ENCODE peak calls at places on chromosomes 7 and 10, in eight cellular contexts. One of them, this sample, is unnamed.

GRCh38 chr10:92690211-92691041 is 671 bp downstream of the HHEX start:
- DNase-seq in transverse colon: peak
- DNase-seq in lower leg skin: no peak
- DNase-seq in body of pancreas: peak
- DNase-seq in ovary: peak
- DNase-seq in prostate gland: no peak
- DNase-seq in HepG2: no peak
- DNase-seq in right lobe of liver: peak
- DNase-seq in this sample: peak

GRCh38 chr10:76920581-76920980 is 717.0 kb downstream of the KCNMA1 start:
- DNase-seq in transverse colon: no peak
- DNase-seq in lower leg skin: no peak
- DNase-seq in body of pancreas: no peak
- DNase-seq in ovary: no peak
- DNase-seq in prostate gland: no peak
- DNase-seq in HepG2: no peak
- DNase-seq in right lobe of liver: no peak
- DNase-seq in this sample: no peak

GRCh38 chr7:33276325-33276724 is 147.0 kb downstream of the BBS9 start:
- DNase-seq in transverse colon: no peak
- DNase-seq in lower leg skin: no peak
- DNase-seq in body of pancreas: no peak
- DNase-seq in ovary: no peak
- DNase-seq in prostate gland: no peak
- DNase-seq in HepG2: no peak
- DNase-seq in right lobe of liver: no peak
- DNase-seq in this sample: no peak

GRCh38 chr10:52965938-52966401 is 193.4 kb upstream of the MBL2 start:
- DNase-seq in transverse colon: no peak
- DNase-seq in lower leg skin: no peak
- DNase-seq in body of pancreas: no peak
- DNase-seq in ovary: no peak
- DNase-seq in prostate gland: no peak
- DNase-seq in HepG2: no peak
- DNase-seq in right lobe of liver: no peak
- DNase-seq in this sample: no peak

GRCh38 chr10:32412499-32412853 is 33.5 kb upstream of the CCDC7 start:
- DNase-seq in transverse colon: no peak
- DNase-seq in lower leg skin: no peak
- DNase-seq in body of pancreas: no peak
- DNase-seq in ovary: no peak
- DNase-seq in prostate gland: no peak
- DNase-seq in HepG2: no peak
- DNase-seq in right lobe of liver: no peak
- DNase-seq in this sample: no peak

GRCh38 chr7:2011266-2012043 is 221.3 kb downstream of the MAD1L1 start:
- DNase-seq in transverse colon: no peak
- DNase-seq in lower leg skin: no peak
- DNase-seq in body of pancreas: no peak
- DNase-seq in ovary: peak
- DNase-seq in prostate gland: no peak
- DNase-seq in HepG2: no peak
- DNase-seq in right lobe of liver: peak
- DNase-seq in this sample: no peak

GRCh38 chr7:3091631-3092030 is 48.0 kb upstream of the CARD11 start:
- DNase-seq in transverse colon: no peak
- DNase-seq in lower leg skin: no peak
- DNase-seq in body of pancreas: no peak
- DNase-seq in ovary: no peak
- DNase-seq in prostate gland: no peak
- DNase-seq in HepG2: no peak
- DNase-seq in right lobe of liver: no peak
- DNase-seq in this sample: no peak

GRCh38 chr7:135684134-135684533 is 21.8 kb downstream of the STMP1 start:
- DNase-seq in transverse colon: no peak
- DNase-seq in lower leg skin: no peak
- DNase-seq in body of pancreas: no peak
- DNase-seq in ovary: no peak
- DNase-seq in prostate gland: no peak
- DNase-seq in HepG2: no peak
- DNase-seq in right lobe of liver: no peak
- DNase-seq in this sample: no peak

GRCh38 chr7:70316745-70317144 is 718.5 kb downstream of the AUTS2 start:
- DNase-seq in transverse colon: no peak
- DNase-seq in lower leg skin: no peak
- DNase-seq in body of pancreas: no peak
- DNase-seq in ovary: no peak
- DNase-seq in prostate gland: no peak
- DNase-seq in HepG2: no peak
- DNase-seq in right lobe of liver: no peak
- DNase-seq in this sample: no peak

GRCh38 chr7:78437118-78437517 is 638.5 kb downstream of the PHTF2 start:
- DNase-seq in transverse colon: no peak
- DNase-seq in lower leg skin: no peak
- DNase-seq in body of pancreas: no peak
- DNase-seq in ovary: no peak
- DNase-seq in prostate gland: no peak
- DNase-seq in HepG2: peak
- DNase-seq in right lobe of liver: no peak
- DNase-seq in this sample: no peak

GRCh38 chr10:13555884-13556529 is 27.2 kb upstream of the BEND7 start:
- DNase-seq in transverse colon: no peak
- DNase-seq in lower leg skin: no peak
- DNase-seq in body of pancreas: peak
- DNase-seq in ovary: no peak
- DNase-seq in prostate gland: no peak
- DNase-seq in HepG2: no peak
- DNase-seq in right lobe of liver: no peak
- DNase-seq in this sample: no peak

GRCh38 chr7:149559711-149560110 is 62.1 kb upstream of the ZNF746 start:
- DNase-seq in transverse colon: no peak
- DNase-seq in lower leg skin: no peak
- DNase-seq in body of pancreas: no peak
- DNase-seq in ovary: no peak
- DNase-seq in prostate gland: no peak
- DNase-seq in HepG2: no peak
- DNase-seq in right lobe of liver: no peak
- DNase-seq in this sample: no peak

GRCh38 chr7:91784469-91784868 is 96.0 kb downstream of the MTERF1 start:
- DNase-seq in transverse colon: no peak
- DNase-seq in lower leg skin: no peak
- DNase-seq in body of pancreas: no peak
- DNase-seq in ovary: no peak
- DNase-seq in prostate gland: peak
- DNase-seq in HepG2: no peak
- DNase-seq in right lobe of liver: no peak
- DNase-seq in this sample: no peak

GRCh38 chr7:20598479-20599419 is 16.7 kb upstream of the ABCB5 start:
- DNase-seq in transverse colon: no peak
- DNase-seq in lower leg skin: no peak
- DNase-seq in body of pancreas: no peak
- DNase-seq in ovary: no peak
- DNase-seq in prostate gland: no peak
- DNase-seq in HepG2: peak
- DNase-seq in right lobe of liver: no peak
- DNase-seq in this sample: peak

GRCh38 chr7:87999261-87999660 is 65.2 kb downstream of the ADAM22 start:
- DNase-seq in transverse colon: no peak
- DNase-seq in lower leg skin: no peak
- DNase-seq in body of pancreas: no peak
- DNase-seq in ovary: no peak
- DNase-seq in prostate gland: no peak
- DNase-seq in HepG2: no peak
- DNase-seq in right lobe of liver: no peak
- DNase-seq in this sample: no peak

GRCh38 chr10:110528224-110528997 is 30.7 kb downstream of the DUSP5 start:
- DNase-seq in transverse colon: no peak
- DNase-seq in lower leg skin: no peak
- DNase-seq in body of pancreas: no peak
- DNase-seq in ovary: no peak
- DNase-seq in prostate gland: no peak
- DNase-seq in HepG2: no peak
- DNase-seq in right lobe of liver: no peak
- DNase-seq in this sample: no peak

GRCh38 chr7:112869111-112869774 is 79.0 kb upstream of the TMEM168 start:
- DNase-seq in transverse colon: peak
- DNase-seq in lower leg skin: no peak
- DNase-seq in body of pancreas: no peak
- DNase-seq in ovary: no peak
- DNase-seq in prostate gland: no peak
- DNase-seq in HepG2: peak
- DNase-seq in right lobe of liver: no peak
- DNase-seq in this sample: peak

GRCh38 chr10:54133201-54133600 is 667.8 kb downstream of the PCDH15 start:
- DNase-seq in transverse colon: no peak
- DNase-seq in lower leg skin: no peak
- DNase-seq in body of pancreas: no peak
- DNase-seq in ovary: no peak
- DNase-seq in prostate gland: no peak
- DNase-seq in HepG2: no peak
- DNase-seq in right lobe of liver: no peak
- DNase-seq in this sample: no peak

GRCh38 chr10:89563861-89564478 is 28.6 kb upstream of the SLC16A12 start:
- DNase-seq in transverse colon: no peak
- DNase-seq in lower leg skin: no peak
- DNase-seq in body of pancreas: peak
- DNase-seq in ovary: no peak
- DNase-seq in prostate gland: peak
- DNase-seq in HepG2: peak
- DNase-seq in right lobe of liver: no peak
- DNase-seq in this sample: peak

GRCh38 chr10:102632394-102633062 is 11.8 kb upstream of the TRIM8 start:
- DNase-seq in transverse colon: no peak
- DNase-seq in lower leg skin: no peak
- DNase-seq in body of pancreas: no peak
- DNase-seq in ovary: peak
- DNase-seq in prostate gland: no peak
- DNase-seq in HepG2: no peak
- DNase-seq in right lobe of liver: no peak
- DNase-seq in this sample: peak
- TF ChIP-seq POLR2A in transverse colon: no peak
- TF ChIP-seq POLR2A in lower leg skin: no peak
- TF ChIP-seq POLR2A in body of pancreas: no peak
- TF ChIP-seq POLR2A in ovary: no peak
- TF ChIP-seq POLR2A in prostate gland: no peak
- TF ChIP-seq POLR2A in HepG2: no peak
- TF ChIP-seq POLR2A in right lobe of liver: no peak
- TF ChIP-seq POLR2A in this sample: no peak

GRCh38 chr10:99620713-99621453 is 644 bp upstream of the SLC25A28 start:
- DNase-seq in transverse colon: peak
- DNase-seq in lower leg skin: peak
- DNase-seq in body of pancreas: peak
- DNase-seq in ovary: peak
- DNase-seq in prostate gland: peak
- DNase-seq in HepG2: peak
- DNase-seq in right lobe of liver: peak
- DNase-seq in this sample: peak
- TF ChIP-seq POLR2A in transverse colon: peak
- TF ChIP-seq POLR2A in lower leg skin: no peak
- TF ChIP-seq POLR2A in body of pancreas: peak
- TF ChIP-seq POLR2A in ovary: peak
- TF ChIP-seq POLR2A in prostate gland: peak
- TF ChIP-seq POLR2A in HepG2: peak
- TF ChIP-seq POLR2A in right lobe of liver: peak
- TF ChIP-seq POLR2A in this sample: peak

GRCh38 chr7:99497771-99498545 is 2.1 kb downstream of the ZNF394 start:
- DNase-seq in transverse colon: no peak
- DNase-seq in lower leg skin: no peak
- DNase-seq in body of pancreas: no peak
- DNase-seq in ovary: no peak
- DNase-seq in prostate gland: no peak
- DNase-seq in HepG2: no peak
- DNase-seq in right lobe of liver: no peak
- DNase-seq in this sample: no peak

GRCh38 chr7:99499356-99499712 is 747 bp downstream of the ZNF394 start:
- DNase-seq in transverse colon: no peak
- DNase-seq in lower leg skin: no peak
- DNase-seq in body of pancreas: no peak
- DNase-seq in ovary: no peak
- DNase-seq in prostate gland: no peak
- DNase-seq in HepG2: no peak
- DNase-seq in right lobe of liver: no peak
- DNase-seq in this sample: no peak

GRCh38 chr7:99500637-99501009 is 542 bp upstream of the ZNF394 start:
- DNase-seq in transverse colon: no peak
- DNase-seq in lower leg skin: no peak
- DNase-seq in body of pancreas: no peak
- DNase-seq in ovary: no peak
- DNase-seq in prostate gland: no peak
- DNase-seq in HepG2: no peak
- DNase-seq in right lobe of liver: no peak
- DNase-seq in this sample: no peak

GRCh38 chr7:99498546-99498944 is 1.5 kb downstream of the ZNF394 start:
- DNase-seq in transverse colon: no peak
- DNase-seq in lower leg skin: no peak
- DNase-seq in body of pancreas: no peak
- DNase-seq in ovary: no peak
- DNase-seq in prostate gland: no peak
- DNase-seq in HepG2: no peak
- DNase-seq in right lobe of liver: no peak
- DNase-seq in this sample: peak

DNA sequence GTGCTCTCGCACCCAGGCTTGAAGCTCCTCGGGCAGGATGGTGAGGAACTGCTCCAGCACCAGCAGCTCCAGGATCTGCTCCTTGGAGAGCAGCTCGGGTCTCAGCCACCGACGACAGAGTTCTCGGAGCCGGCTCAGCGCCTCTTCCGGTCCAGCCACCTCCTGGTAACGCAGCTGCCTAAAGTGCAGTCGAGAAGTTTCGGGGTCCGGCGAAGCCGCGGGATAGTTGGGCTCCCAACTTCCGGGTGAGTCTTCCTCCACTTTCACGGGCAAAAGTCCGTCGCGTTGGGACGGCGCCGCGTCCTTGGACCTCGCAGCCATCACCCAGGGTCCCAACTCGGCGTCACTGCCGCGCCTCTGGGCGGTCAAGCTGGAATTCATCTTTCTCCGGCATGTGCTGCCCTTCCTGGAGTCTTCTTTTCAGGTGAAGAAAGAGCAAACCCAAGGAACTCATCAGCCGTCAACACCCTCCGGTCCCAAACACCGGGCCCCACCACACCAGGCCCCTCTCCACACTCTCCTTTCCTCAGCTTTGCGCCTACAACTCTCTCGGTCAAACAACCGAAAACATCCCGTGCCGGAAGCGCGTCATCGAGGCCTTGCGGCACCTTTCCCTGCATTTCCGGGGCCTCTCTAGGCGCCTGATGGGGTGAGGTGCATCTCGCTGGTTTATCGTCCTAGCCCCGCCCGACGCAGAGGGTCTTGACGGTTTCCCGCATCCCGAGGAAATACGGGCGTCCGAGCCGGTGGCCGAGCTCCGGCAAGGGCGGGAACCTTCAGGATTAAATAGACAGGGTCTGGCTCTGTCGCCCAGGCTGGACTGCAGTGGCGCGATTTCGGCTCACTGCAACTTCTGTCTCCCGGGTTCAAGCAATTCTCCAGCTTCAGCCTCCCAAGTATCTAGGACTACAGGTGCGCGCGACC is at the start of gene ZNF394:
- DNase-seq in transverse colon: peak
- DNase-seq in lower leg skin: peak
- DNase-seq in body of pancreas: peak
- DNase-seq in ovary: peak
- DNase-seq in prostate gland: peak
- DNase-seq in HepG2: peak
- DNase-seq in right lobe of liver: peak
- DNase-seq in this sample: peak
- TF ChIP-seq POLR2A in transverse colon: peak
- TF ChIP-seq POLR2A in lower leg skin: no peak
- TF ChIP-seq POLR2A in body of pancreas: peak
- TF ChIP-seq POLR2A in ovary: peak
- TF ChIP-seq POLR2A in prostate gland: peak
- TF ChIP-seq POLR2A in HepG2: peak
- TF ChIP-seq POLR2A in right lobe of liver: peak
- TF ChIP-seq POLR2A in this sample: peak

GRCh38 chr10:102503264-102504178 is at the start of gene SUFU:
- DNase-seq in transverse colon: peak
- DNase-seq in lower leg skin: peak
- DNase-seq in body of pancreas: peak
- DNase-seq in ovary: peak
- DNase-seq in prostate gland: peak
- DNase-seq in HepG2: peak
- DNase-seq in right lobe of liver: peak
- DNase-seq in this sample: peak
- TF ChIP-seq POLR2A in transverse colon: peak
- TF ChIP-seq POLR2A in lower leg skin: no peak
- TF ChIP-seq POLR2A in body of pancreas: peak
- TF ChIP-seq POLR2A in ovary: no peak
- TF ChIP-seq POLR2A in prostate gland: peak
- TF ChIP-seq POLR2A in HepG2: peak
- TF ChIP-seq POLR2A in right lobe of liver: peak
- TF ChIP-seq POLR2A in this sample: peak

This sample was measured in erythroblast.